ENCODE peak calls at places on chromosome 17, in seven cellular contexts. S is transverse colon, P is SK-N-SH, X is breast epithelium, Q is prostate gland, E is K562, F is GM12892. I is an unnamed sample.
A peak's percentile ranks its signal among the peaks of the same experiment; 100 is the strongest.

GRCh38 chr17:72588961-72589360 is 468.1 kb downstream of the SOX9 start:
- DNase-seq in S (peak; percentile 83), P (no peak), X (peak; percentile 58), Q (peak; percentile 47), E (no peak), F (no peak), I (no peak)

GRCh38 chr17:45841883-45842525 is 2.7 kb upstream of the SPPL2C start:
- DNase-seq in S (no peak), P (no peak), X (no peak), Q (no peak), E (no peak), F (no peak), I (no peak)

GRCh38 chr17:15469260-15469659 is 1.8 kb upstream of the CDRT4 start:
- DNase-seq in S (no peak), P (peak; percentile 54), X (no peak), Q (no peak), E (no peak), F (no peak), I (no peak)

GRCh38 chr17:57537524-57538410 is 207.3 kb downstream of the CCDC182 start:
- DNase-seq in S (no peak), P (peak; percentile 57), X (no peak), Q (no peak), E (no peak), F (no peak), I (no peak)

GRCh38 chr17:38749222-38750043 is 1.3 kb upstream of the PCGF2 start:
- DNase-seq in S (peak; percentile 84), P (peak; percentile 65), X (peak; percentile 89), Q (peak; percentile 86), E (peak; percentile 83), F (no peak), I (no peak)

GRCh38 chr17:29018788-29019474 is 13.1 kb upstream of the SEZ6 start:
- DNase-seq in S (no peak), P (no peak), X (no peak), Q (no peak), E (no peak), F (no peak), I (no peak)

GRCh38 chr17:79607941-79608728 is 2.7 kb downstream of the RBFOX3 start:
- DNase-seq in S (peak; percentile 20), P (peak; percentile 58), X (no peak), Q (no peak), E (peak; percentile 68), F (no peak), I (no peak)

GRCh38 chr17:20908373-20909273 is 134.2 kb downstream of the USP22 start:
- DNase-seq in S (peak; percentile 88), P (peak; percentile 98), X (peak; percentile 87), Q (peak; percentile 83), E (peak; percentile 91), F (peak; percentile 83), I (no peak)

GRCh38 chr17:48970224-48970623 is 1.8 kb upstream of the GIP start:
- DNase-seq in S (no peak), P (peak; percentile 34), X (no peak), Q (no peak), E (peak; percentile 60), F (no peak), I (no peak)

GRCh38 chr17:6425407-6425806 is 9.5 kb downstream of the AIPL1 start:
- DNase-seq in S (no peak), P (no peak), X (no peak), Q (no peak), E (no peak), F (no peak), I (no peak)

GRCh38 chr17:7483238-7484066 is 714 bp upstream of the POLR2A start:
- DNase-seq in S (peak; percentile 93), P (peak; percentile 88), X (peak; percentile 96), Q (peak; percentile 95), E (peak; percentile 83), F (peak; percentile 75), I (peak; percentile 62)
- TF ChIP-seq POLR2AphosphoS5 in S (peak; percentile 71), P (peak; percentile 38), X (peak; percentile 75), Q (peak; percentile 78), E (peak; percentile 2), F (no peak), I (no peak)

GRCh38 chr17:8189711-8190477 is at the start of gene BORCS6:
- DNase-seq in S (peak; percentile 98), P (peak; percentile 86), X (peak; percentile 95), Q (peak; percentile 99), E (peak; percentile 90), F (peak; percentile 80), I (no peak)
- TF ChIP-seq POLR2AphosphoS5 in S (peak; percentile 91), P (peak; percentile 18), X (peak; percentile 81), Q (peak; percentile 98), E (no peak), F (no peak), I (peak; percentile 44)

DNA sequence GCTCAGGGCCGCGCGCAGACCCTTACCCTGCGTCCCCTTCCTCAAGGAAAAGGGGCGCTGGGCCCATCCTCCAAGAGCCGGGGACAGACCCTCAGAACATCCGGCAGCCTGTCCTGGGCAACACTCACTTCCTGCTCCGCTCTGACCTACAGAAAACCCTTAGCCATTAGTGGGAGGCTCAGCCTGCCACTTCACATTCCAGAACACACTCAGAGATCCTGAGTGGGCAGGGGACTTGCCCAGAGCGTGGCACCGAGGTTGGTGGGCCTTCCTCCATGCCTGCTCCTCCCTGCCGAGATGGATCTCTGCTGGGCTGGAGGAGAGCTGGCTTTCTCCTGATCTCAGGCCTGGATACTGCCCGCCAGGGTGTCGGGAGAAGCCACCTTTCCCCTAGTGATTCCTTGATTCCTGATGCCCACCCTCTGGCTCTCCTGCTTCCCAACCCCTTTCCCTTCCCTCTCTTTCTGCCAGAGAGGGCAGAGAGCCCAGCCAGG is 1.5 kb downstream of the SCARF1 start:
- DNase-seq in S (no peak), P (no peak), X (no peak), Q (no peak), E (no peak), F (no peak), I (no peak)
- TF ChIP-seq POLR2AphosphoS5 in S (no peak), P (no peak), X (no peak), Q (no peak), E (no peak), F (no peak), I (no peak)

GRCh38 chr17:27367121-27367981 is 73.4 kb downstream of the WSB1 start:
- DNase-seq in S (no peak), P (no peak), X (no peak), Q (no peak), E (no peak), F (no peak), I (no peak)
- TF ChIP-seq POLR2AphosphoS5 in S (no peak), P (no peak), X (no peak), Q (no peak), E (no peak), F (no peak), I (no peak)

GRCh38 chr17:4204676-4205075 is 59.1 kb downstream of the ANKFY1 start:
- DNase-seq in S (peak; percentile 56), P (no peak), X (no peak), Q (peak; percentile 34), E (no peak), F (no peak), I (no peak)
- TF ChIP-seq POLR2AphosphoS5 in S (peak; percentile 82), P (no peak), X (no peak), Q (peak; percentile 74), E (no peak), F (no peak), I (no peak)